ENCODE peak calls at places on chromosomes 6 and 20, in ten cellular contexts. B is AG09309, X is IMR-90, O is uterus, V is neural progenitor cell, N is retinal pigment epithelial cell, I is progenitor cell of endocrine pancreas, Z is stomach, K is cardiac fibroblast, G is epithelial cell of esophagus. H is an unnamed sample.

GRCh38 chr6:168937061-168937460 is 316.6 kb downstream of the THBS2 start:
- DNase-seq in G (no peak), I (no peak), V (no peak), B (no peak), K (peak; percentile 11), Z (no peak), X (peak; percentile 12), N (peak; percentile 72), O (no peak), H (no peak)

GRCh38 chr20:13545755-13546154 is 93.0 kb downstream of the TASP1 start:
- DNase-seq in G (no peak), O (no peak), I (no peak), X (no peak), B (peak; percentile 58), K (peak; percentile 13), V (no peak), N (no peak), Z (no peak), H (no peak)

GRCh38 chr6:165455488-165455887 is 146.1 kb upstream of the C6orf118 start:
- DNase-seq in B (no peak), N (no peak), X (no peak), V (no peak), I (no peak), O (no peak), Z (no peak), G (no peak), K (no peak), H (no peak)

GRCh38 chr20:14979472-14979986 is 642.1 kb upstream of the FLRT3 start:
- DNase-seq in I (no peak), K (no peak), N (no peak), X (no peak), O (no peak), G (peak; percentile 40), B (no peak), Z (no peak), V (no peak), H (no peak)

GRCh38 chr6:82525775-82526515 is 162.3 kb downstream of the TPBG start:
- DNase-seq in O (no peak), X (no peak), I (no peak), G (peak; percentile 17), N (no peak), K (no peak), Z (no peak), B (no peak), V (no peak), H (no peak)

GRCh38 chr6:147170269-147170668 is 33.9 kb upstream of the STXBP5 start:
- DNase-seq in K (peak; percentile 93), G (peak; percentile 86), V (no peak), B (peak; percentile 89), N (no peak), I (no peak), X (peak; percentile 95), O (no peak), Z (no peak), H (no peak)

GRCh38 chr6:2795162-2795561 is 30.0 kb downstream of the WRNIP1 start:
- DNase-seq in Z (no peak), G (no peak), X (no peak), O (no peak), K (no peak), I (no peak), N (no peak), V (no peak), B (no peak), H (no peak)

GRCh38 chr6:15384901-15385300 is 139.0 kb downstream of the JARID2 start:
- DNase-seq in V (no peak), X (no peak), B (no peak), N (no peak), Z (no peak), I (no peak), K (no peak), G (no peak), O (no peak), H (no peak)

GRCh38 chr6:35027807-35028206 is 113.3 kb downstream of the TCP11 start:
- DNase-seq in O (no peak), N (no peak), K (no peak), I (no peak), Z (no peak), X (no peak), V (no peak), G (no peak), B (no peak), H (no peak)

GRCh38 chr6:135904666-135905065 is 53.2 kb downstream of the PDE7B start:
- DNase-seq in I (no peak), O (no peak), X (peak; percentile 62), N (no peak), K (no peak), B (no peak), V (no peak), G (peak; percentile 60), Z (no peak), H (no peak)

GRCh38 chr6:70312165-70312564 is 9.3 kb upstream of the COL9A1 start:
- DNase-seq in Z (no peak), I (no peak), N (peak; percentile 81), O (no peak), X (peak; percentile 78), V (no peak), B (peak; percentile 32), G (peak; percentile 92), K (peak; percentile 48), H (no peak)

GRCh38 chr6:73394577-73395354 is at the start of gene DDX43:
- DNase-seq in Z (no peak), V (no peak), O (peak; percentile 18), B (peak; percentile 31), X (no peak), K (peak; percentile 60), I (no peak), G (peak; percentile 19), N (no peak), H (no peak)

GRCh38 chr20:49424536-49424935 is 57.9 kb downstream of the KCNB1 start:
- DNase-seq in K (no peak), X (no peak), I (no peak), G (no peak), N (no peak), Z (no peak), V (peak; percentile 43), B (no peak), O (no peak), H (no peak)

GRCh38 chr6:47134476-47135189 is 92.5 kb upstream of the ADGRF1 start:
- DNase-seq in V (no peak), O (no peak), K (peak; percentile 94), Z (no peak), I (no peak), G (peak; percentile 88), X (peak; percentile 96), B (peak; percentile 89), N (peak; percentile 96), H (no peak)

GRCh38 chr6:10643214-10643641 is 51.2 kb downstream of the C6orf52 start:
- DNase-seq in O (no peak), G (no peak), B (no peak), V (no peak), K (no peak), Z (no peak), X (no peak), I (no peak), N (no peak), H (no peak)

GRCh38 chr6:558089-558488 is 98.8 kb downstream of the HUS1B start:
- DNase-seq in K (peak; percentile 12), Z (no peak), X (no peak), O (no peak), V (no peak), I (no peak), N (no peak), G (no peak), B (no peak), H (no peak)

DNA sequence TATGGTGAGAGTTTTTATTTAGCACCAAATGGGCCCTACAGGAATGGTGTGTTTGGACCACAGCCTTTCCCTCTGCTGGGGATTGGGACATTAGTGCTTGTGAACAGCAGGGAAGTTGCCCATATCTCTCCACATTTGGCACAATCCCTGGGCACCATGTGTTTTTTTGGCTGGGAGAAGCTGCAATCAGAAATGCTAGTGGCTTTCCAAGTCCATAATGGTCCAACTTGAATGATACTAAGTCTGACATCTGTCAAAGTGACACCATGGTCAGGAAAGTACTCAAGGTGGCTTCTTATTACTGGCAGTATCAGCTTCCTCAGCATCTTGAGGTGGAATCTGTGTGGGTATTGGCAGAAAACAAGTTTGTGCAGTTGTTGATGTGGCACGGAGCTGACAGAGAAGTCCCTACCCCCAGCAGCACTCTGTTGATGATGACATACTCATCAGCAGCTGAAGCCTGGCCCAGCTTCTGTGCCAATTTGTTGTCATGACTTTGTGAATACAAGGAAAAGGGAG is 53.0 kb downstream of the SASH1 start:
- DNase-seq in B (no peak), N (no peak), G (peak; percentile 49), X (peak; percentile 10), K (peak; percentile 35), I (no peak), O (no peak), Z (no peak), V (no peak), H (no peak)
- TF ChIP-seq CTCF in B (no peak), N (no peak), G (no peak), X (no peak), K (no peak), I (no peak), O (no peak), Z (no peak), V (no peak), H (no peak)

DNA sequence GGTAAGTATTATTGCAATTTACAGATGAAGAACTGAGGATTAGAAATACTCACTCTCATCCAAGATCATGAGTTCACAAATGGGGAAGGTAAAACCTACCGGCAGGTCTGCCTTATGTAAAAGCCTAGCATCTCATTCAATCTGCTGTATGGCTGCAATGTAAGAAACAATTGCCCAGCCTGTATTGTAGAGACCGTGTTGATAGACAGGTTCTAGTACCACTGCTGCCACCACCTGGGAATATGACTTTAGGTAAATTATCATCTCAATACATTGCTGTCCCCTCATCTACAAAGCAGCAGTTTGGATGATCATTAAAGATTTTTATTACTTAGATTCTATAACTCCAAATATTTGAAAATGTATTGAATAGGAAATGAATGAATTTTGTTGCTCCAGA is 23.3 kb upstream of the ARHGAP18 start:
- DNase-seq in I (no peak), B (no peak), V (no peak), O (no peak), Z (no peak), K (no peak), N (no peak), G (peak; percentile 22), X (no peak), H (no peak)
- TF ChIP-seq CTCF in I (no peak), B (no peak), V (no peak), O (no peak), Z (no peak), K (no peak), N (no peak), G (no peak), X (no peak), H (no peak)

GRCh38 chr20:58243653-58244410 is 15.4 kb upstream of the ANKRD60 start:
- DNase-seq in I (no peak), N (no peak), K (no peak), X (peak; percentile 60), O (no peak), Z (no peak), V (no peak), G (no peak), B (no peak), H (no peak)
- TF ChIP-seq CTCF in I (no peak), N (no peak), K (no peak), X (no peak), O (no peak), Z (no peak), V (no peak), G (no peak), B (no peak), H (no peak)

DNA sequence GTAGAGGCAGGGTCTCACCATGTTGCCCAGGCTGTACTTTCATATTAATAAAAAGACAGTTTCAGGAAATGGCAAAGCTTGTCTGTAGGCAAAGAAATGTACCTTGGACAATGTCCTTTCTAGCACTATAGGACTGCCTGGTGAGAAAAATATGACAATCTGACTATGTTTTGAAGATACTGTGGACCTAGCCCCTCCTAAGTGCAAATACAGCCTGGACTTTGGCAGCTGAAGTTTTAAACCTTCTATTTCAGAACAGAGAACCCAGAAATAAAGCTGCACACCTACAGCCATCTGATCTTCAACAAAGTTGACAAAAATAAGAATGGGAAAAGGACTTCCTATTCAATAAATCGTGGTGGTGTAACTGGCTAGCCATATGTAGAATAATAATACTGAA is 18.9 kb upstream of the IL17A start:
- DNase-seq in G (no peak), V (no peak), N (no peak), B (no peak), O (no peak), I (no peak), Z (no peak), K (no peak), X (no peak), H (no peak)
- TF ChIP-seq CTCF in G (no peak), V (no peak), N (no peak), B (no peak), O (no peak), I (no peak), Z (no peak), K (no peak), X (no peak), H (no peak)